ENCODE peak calls at places on chromosomes 13 and 19, in six cellular contexts. G is right lobe of liver, D is SJSA1, X is body of pancreas, L is upper lobe of right lung, T is adrenal gland. J is an unnamed sample. For H3K4me1 and H3K27me3, the result is how much of the 10 kb centered on the place peaks cover.

GRCh38 chr19:49988433-49988832 is 27.5 kb upstream of the SIGLEC11 start:
- DNase-seq in T (no peak), L (no peak), G (no peak), X (no peak), D (peak), J (no peak)

GRCh38 chr19:39937094-39937493 is 2.7 kb upstream of the FCGBP start:
- DNase-seq in L (no peak), D (no peak), X (no peak), G (no peak), T (no peak), J (no peak)

GRCh38 chr19:35240322-35240721 is 8.5 kb upstream of the LSR start:
- DNase-seq in T (peak), G (no peak), D (peak), X (no peak), L (no peak), J (no peak)

GRCh38 chr13:106657104-106657503 is 89.2 kb upstream of the ARGLU1 start:
- DNase-seq in D (no peak), G (no peak), T (no peak), L (no peak), X (no peak), J (no peak)

GRCh38 chr13:48562296-48563066 is 29.6 kb upstream of the RCBTB2 start:
- DNase-seq in D (no peak), G (no peak), X (no peak), L (no peak), T (no peak), J (no peak)

GRCh38 chr13:114016321-114017027 is 42.6 kb upstream of the C13orf46 start:
- DNase-seq in L (no peak), D (no peak), T (no peak), G (no peak), X (no peak), J (no peak)

GRCh38 chr13:81540777-81541176 is 1199.9 kb upstream of the SPRY2 start:
- DNase-seq in T (no peak), G (no peak), X (no peak), L (no peak), D (no peak), J (peak)

GRCh38 chr19:48113190-48113917 is 2.7 kb upstream of the PLA2G4C start:
- DNase-seq in G (no peak), T (no peak), L (no peak), D (no peak), X (no peak), J (no peak)

GRCh38 chr19:54204767-54205468 is 4.3 kb downstream of the RPS9 start:
- DNase-seq in D (no peak), L (no peak), G (no peak), X (no peak), T (no peak), J (no peak)

GRCh38 chr19:54201980-54202379 is 1.3 kb downstream of the RPS9 start:
- DNase-seq in D (no peak), G (no peak), L (no peak), X (no peak), T (no peak), J (peak)

GRCh38 chr19:54201172-54201701 is 579 bp downstream of the RPS9 start:
- DNase-seq in G (no peak), T (peak), L (no peak), D (no peak), X (no peak), J (no peak)

GRCh38 chr19:54206030-54206830 is 5.6 kb downstream of the RPS9 start:
- DNase-seq in T (no peak), G (peak), D (no peak), L (peak), X (no peak), J (no peak)

GRCh38 chr19:54203151-54203611 is 2.5 kb downstream of the RPS9 start:
- DNase-seq in L (no peak), X (peak), G (peak), D (no peak), T (no peak), J (peak)
- H3K4me1 ChIP-seq in L (half or more), X (half or more), G (half or more), D (under half), T (under half), J (under half)

DNA sequence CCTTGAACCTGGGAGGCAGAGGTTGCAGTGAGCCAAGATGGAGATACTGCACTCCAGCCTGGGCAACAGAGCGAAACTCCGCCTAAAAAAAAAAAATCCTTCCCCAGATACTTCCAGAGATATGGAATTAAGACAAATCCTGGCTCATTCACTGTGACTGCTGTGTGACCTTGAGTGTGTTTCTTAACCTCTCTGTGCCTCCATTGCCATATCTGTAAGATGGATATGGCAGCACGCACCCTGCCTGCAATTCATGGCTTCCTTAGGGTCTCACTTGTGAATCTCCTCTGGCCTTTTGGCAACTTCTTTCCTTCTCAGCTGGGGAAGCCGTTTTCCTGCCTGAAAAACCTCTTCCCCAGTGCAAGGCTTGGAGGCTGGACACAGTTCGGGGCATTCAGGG is 33.8 kb upstream of the ONECUT3 start:
- DNase-seq in T (no peak), D (no peak), L (no peak), G (no peak), X (no peak), J (no peak)
- H3K27me3 ChIP-seq in T (under half), D (half or more), L (half or more), G (under half), X (under half), J (under half)

GRCh38 chr19:45404557-45405434 is at the start of gene PPP1R13L:
- DNase-seq in T (peak), G (peak), L (peak), D (no peak), X (peak), J (peak)

GRCh38 chr19:45402469-45403070 is 2.3 kb downstream of the PPP1R13L start:
- DNase-seq in T (no peak), G (peak), X (peak), D (no peak), L (peak), J (peak)

GRCh38 chr19:45403781-45404556 is 900 bp downstream of the PPP1R13L start:
- DNase-seq in D (no peak), L (peak), G (peak), X (peak), T (peak), J (peak)

GRCh38 chr19:45401815-45402468 is 2.9 kb downstream of the PPP1R13L start:
- DNase-seq in L (no peak), T (no peak), G (no peak), X (no peak), D (no peak), J (no peak)

GRCh38 chr19:45403272-45403671 is 1.6 kb downstream of the PPP1R13L start:
- DNase-seq in T (no peak), L (no peak), G (no peak), X (no peak), D (no peak), J (no peak)
- H3K4me3 ChIP-seq in T (peak), L (peak), G (no peak), X (no peak), D (no peak), J (no peak)

GRCh38 chr13:31042084-31042483 is 109.6 kb downstream of the TEX26 start:
- DNase-seq in X (no peak), T (no peak), G (no peak), L (no peak), D (no peak), J (no peak)

GRCh38 chr13:31036717-31037116 is 104.3 kb downstream of the TEX26 start:
- DNase-seq in D (no peak), X (no peak), G (no peak), L (no peak), T (no peak), J (no peak)

GRCh38 chr13:31037351-31037750 is 104.9 kb downstream of the TEX26 start:
- DNase-seq in G (no peak), D (no peak), T (no peak), X (no peak), L (no peak), J (no peak)

GRCh38 chr13:31037874-31038475 is 105.5 kb downstream of the TEX26 start:
- DNase-seq in G (no peak), X (no peak), D (no peak), L (no peak), T (no peak), J (no peak)

GRCh38 chr13:31038834-31039552 is 106.5 kb downstream of the TEX26 start:
- DNase-seq in T (no peak), L (no peak), D (no peak), X (no peak), G (no peak), J (no peak)
- H3K4me1 ChIP-seq in T (under half), L (under half), D (under half), X (under half), G (under half), J (under half)